ENCODE peak calls at places on chromosomes 6 and 20, in seven cellular contexts. C is body of pancreas; M is mammary epithelial cell; U is Panc1; P is tibial artery; Y is adipocyte; G is naive thymus-derived CD4-positive, alpha-beta T cell. D is an unnamed sample. For H3K36me3, the result is how much of the 10 kb centered on the place peaks cover.

GRCh38 chr20:46558511-46558959 is 8.1 kb upstream of the OCSTAMP start:
- DNase-seq in Y (peak), M (peak), U (peak), C (no peak), G (no peak), P (no peak), D (peak)

GRCh38 chr20:62719250-62719945 is 10.8 kb downstream of the NTSR1 start:
- DNase-seq in U (no peak), C (no peak), Y (no peak), M (no peak), G (no peak), P (no peak), D (no peak)

GRCh38 chr6:51112731-51113130 is 294.1 kb downstream of the TFAP2B start:
- DNase-seq in Y (no peak), U (no peak), P (no peak), G (no peak), C (no peak), M (no peak), D (no peak)

GRCh38 chr20:8778387-8778786 is 290.5 kb upstream of the PLCB4 start:
- DNase-seq in M (no peak), P (no peak), U (no peak), G (no peak), Y (no peak), C (no peak), D (no peak)

GRCh38 chr6:158290659-158291058 is 21.6 kb upstream of the TULP4 start:
- DNase-seq in C (no peak), Y (no peak), U (no peak), P (no peak), G (no peak), M (no peak), D (no peak)

GRCh38 chr6:96631248-96631647 is 68.3 kb downstream of the FHL5 start:
- DNase-seq in Y (no peak), C (no peak), G (no peak), M (peak), U (no peak), P (no peak), D (no peak)

GRCh38 chr6:124200661-124201060 is 397.0 kb downstream of the NKAIN2 start:
- DNase-seq in C (no peak), U (no peak), Y (no peak), G (no peak), P (no peak), M (no peak), D (no peak)

GRCh38 chr6:167404385-167405049 is 79.6 kb downstream of the TTLL2 start:
- DNase-seq in G (no peak), P (no peak), M (no peak), C (no peak), U (no peak), Y (no peak), D (no peak)

GRCh38 chr20:62850333-62850974 is 11.2 kb downstream of the TCFL5 start:
- DNase-seq in M (no peak), C (no peak), G (no peak), U (no peak), Y (no peak), P (no peak), D (no peak)

GRCh38 chr20:53202781-53203180 is 230.6 kb downstream of the TSHZ2 start:
- DNase-seq in C (no peak), Y (no peak), U (no peak), M (peak), G (no peak), P (no peak), D (no peak)

GRCh38 chr6:7970616-7971015 is 60.0 kb upstream of the TXNDC5 start:
- DNase-seq in U (no peak), Y (no peak), P (no peak), C (no peak), G (no peak), M (no peak), D (no peak)

GRCh38 chr6:104187616-104188015 is 672.1 kb downstream of the HACE1 start:
- DNase-seq in M (no peak), U (no peak), Y (no peak), C (no peak), G (no peak), P (no peak), D (no peak)

GRCh38 chr20:53786445-53787267 is 193.0 kb upstream of the ZNF217 start:
- DNase-seq in Y (no peak), C (no peak), P (no peak), U (no peak), G (no peak), M (no peak), D (no peak)

GRCh38 chr20:34312024-34312460 is 8.9 kb upstream of the AHCY start:
- DNase-seq in U (no peak), P (no peak), M (no peak), G (no peak), Y (no peak), C (no peak), D (no peak)

GRCh38 chr6:137705166-137706064 is 161.6 kb upstream of the TNFAIP3 start:
- DNase-seq in P (peak), C (peak), Y (peak), U (peak), G (peak), M (peak), D (peak)

GRCh38 chr20:45742596-45742995 is 20.4 kb downstream of the SPINT4 start:
- DNase-seq in M (no peak), U (no peak), C (no peak), Y (no peak), P (no peak), G (no peak), D (no peak)

GRCh38 chr20:57509665-57510237 is 15.2 kb downstream of the CTCFL start:
- DNase-seq in P (no peak), Y (peak), C (no peak), G (no peak), M (peak), U (no peak), D (no peak)

GRCh38 chr6:22952076-22952475 is 382.7 kb downstream of the HDGFL1 start:
- DNase-seq in C (no peak), U (no peak), Y (peak), M (no peak), G (no peak), P (no peak), D (no peak)

GRCh38 chr20:58567437-58567836 is 52.2 kb upstream of the APCDD1L start:
- DNase-seq in C (no peak), U (no peak), G (no peak), M (no peak), P (no peak), Y (no peak), D (no peak)

GRCh38 chr6:7311920-7312615 is 931 bp downstream of the SSR1 start:
- DNase-seq in Y (peak), C (no peak), P (no peak), G (no peak), U (no peak), M (peak), D (no peak)

GRCh38 chr20:48656120-48656519 is 171.7 kb downstream of the PREX1 start:
- DNase-seq in P (no peak), G (no peak), Y (no peak), C (no peak), M (no peak), U (no peak), D (no peak)
- H3K36me3 ChIP-seq in P (half or more), G (under half), Y (under half), C (under half), M (under half), U (under half), D (under half)

GRCh38 chr6:152981219-152981618 is 1.6 kb downstream of the FBXO5 start:
- DNase-seq in U (no peak), P (no peak), C (no peak), M (no peak), G (no peak), Y (no peak), D (no peak)
- H3K36me3 ChIP-seq in U (under half), P (under half), C (under half), M (under half), G (under half), Y (under half), D (under half)

DNA sequence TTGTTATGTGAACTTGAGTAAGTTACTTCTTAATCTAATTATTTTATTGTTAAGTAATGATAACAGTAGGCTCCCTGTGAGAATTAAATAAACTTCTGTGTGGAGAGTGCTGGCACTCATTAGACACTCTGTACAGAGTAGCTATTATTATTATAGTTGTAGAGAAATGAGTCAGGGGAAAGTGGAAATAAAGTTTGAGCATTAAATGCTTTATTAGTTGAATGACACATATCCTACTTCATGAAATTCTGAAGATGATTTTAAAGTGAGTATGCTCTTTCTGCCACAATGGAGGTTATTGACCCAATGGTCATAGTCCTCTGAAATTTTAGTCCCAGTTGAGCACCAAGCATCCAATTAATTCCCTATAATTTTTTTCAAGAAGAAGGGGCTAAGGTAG is 5.9 kb downstream of the ECI2 start:
- DNase-seq in G (no peak), P (no peak), M (no peak), U (no peak), Y (no peak), C (no peak), D (no peak)
- H3K36me3 ChIP-seq in G (half or more), P (half or more), M (under half), U (under half), Y (half or more), C (under half), D (half or more)

DNA sequence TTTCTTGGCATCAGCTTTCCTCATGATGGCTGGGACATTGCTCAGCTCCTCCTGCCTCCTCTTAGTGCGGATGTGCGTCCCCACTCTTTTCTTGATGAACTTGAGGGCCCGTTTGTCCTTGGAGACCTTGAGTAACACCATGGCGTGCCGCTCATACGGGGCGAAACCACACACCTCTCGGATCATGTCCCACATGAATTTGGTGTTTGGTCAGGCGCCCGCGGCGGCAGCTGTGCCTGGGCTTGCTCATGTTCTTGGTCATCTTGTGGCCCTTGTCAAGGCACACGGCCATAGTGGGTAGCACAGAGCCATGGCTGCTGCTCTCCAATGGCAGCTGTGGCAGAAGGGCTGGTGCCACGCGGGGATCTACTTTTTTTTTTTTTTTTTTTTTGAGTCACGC is 2.6 kb downstream of the ERGIC3 start:
- DNase-seq in C (no peak), U (no peak), P (no peak), Y (no peak), G (no peak), M (no peak), D (no peak)
- H3K36me3 ChIP-seq in C (under half), U (under half), P (under half), Y (under half), G (under half), M (under half), D (under half)

GRCh38 chr20:32789896-32790750 is 27.9 kb downstream of the DNMT3B start:
- DNase-seq in U (peak), P (peak), C (peak), G (peak), M (peak), Y (peak), D (peak)
- H3K36me3 ChIP-seq in U (under half), P (under half), C (under half), G (under half), M (under half), Y (under half), D (under half)

GRCh38 chr6:52543729-52544324 is 33.0 kb downstream of the TRAM2 start:
- DNase-seq in P (no peak), M (no peak), Y (peak), G (no peak), C (no peak), U (peak), D (no peak)

GRCh38 chr6:52545050-52545843 is 31.6 kb downstream of the TRAM2 start:
- DNase-seq in Y (no peak), G (no peak), P (no peak), C (no peak), U (no peak), M (no peak), D (no peak)

GRCh38 chr6:52545844-52546119 is 31.1 kb downstream of the TRAM2 start:
- DNase-seq in P (no peak), Y (no peak), G (no peak), M (peak), U (no peak), C (no peak), D (no peak)

GRCh38 chr6:52543262-52543661 is 33.6 kb downstream of the TRAM2 start:
- DNase-seq in P (no peak), M (no peak), U (no peak), G (no peak), Y (no peak), C (no peak), D (no peak)

GRCh38 chr6:52544325-52545022 is 32.4 kb downstream of the TRAM2 start:
- DNase-seq in P (no peak), C (no peak), M (no peak), U (peak), Y (no peak), G (no peak), D (no peak)
- H3K36me3 ChIP-seq in P (under half), C (under half), M (under half), U (under half), Y (under half), G (under half), D (under half)

GRCh38 chr20:19779634-19780033 is 21.6 kb downstream of the RIN2 start:
- DNase-seq in Y (no peak), P (no peak), U (no peak), M (peak), C (no peak), G (no peak), D (no peak)

GRCh38 chr20:19777311-19777710 is 19.3 kb downstream of the RIN2 start:
- DNase-seq in Y (no peak), G (no peak), M (no peak), P (no peak), U (no peak), C (no peak), D (no peak)

GRCh38 chr20:19780261-19780660 is 22.2 kb downstream of the RIN2 start:
- DNase-seq in P (no peak), G (no peak), U (no peak), M (no peak), C (no peak), Y (no peak), D (no peak)

GRCh38 chr20:19778404-19778803 is 20.3 kb downstream of the RIN2 start:
- DNase-seq in U (no peak), C (no peak), G (no peak), Y (no peak), M (no peak), P (no peak), D (no peak)

GRCh38 chr20:19777981-19778380 is 19.9 kb downstream of the RIN2 start:
- DNase-seq in Y (peak), P (no peak), U (no peak), G (no peak), C (no peak), M (no peak), D (no peak)
- H3K36me3 ChIP-seq in Y (under half), P (under half), U (under half), G (under half), C (under half), M (under half), D (under half)

GRCh38 chr20:32441638-32442037 is 83.5 kb downstream of the ASXL1 start:
- DNase-seq in U (no peak), P (no peak), G (no peak), M (no peak), C (no peak), Y (no peak), D (no peak)
- H3K36me3 ChIP-seq in U (under half), P (half or more), G (half or more), M (under half), C (under half), Y (under half), D (under half)

DNA sequence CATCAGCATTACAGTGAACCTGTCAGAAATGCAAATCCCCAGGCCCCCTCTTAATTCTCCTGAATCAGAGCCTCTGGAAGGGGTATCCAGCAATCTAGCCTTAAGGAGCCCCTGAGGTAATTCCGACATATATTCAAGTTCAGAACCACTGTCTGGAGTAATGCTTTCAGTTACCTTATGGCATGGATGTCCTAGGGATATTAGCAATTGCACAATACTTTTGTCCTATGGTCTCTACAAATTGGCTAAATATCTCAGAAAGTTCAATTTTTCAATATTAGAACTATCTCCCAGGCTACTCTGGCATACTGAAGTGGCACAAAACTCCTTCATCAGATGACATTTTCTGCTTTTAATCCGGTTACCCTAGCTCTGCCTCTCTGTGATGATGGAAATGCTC is 6.4 kb downstream of the NSFL1C start:
- DNase-seq in P (no peak), G (no peak), U (no peak), Y (no peak), C (no peak), M (no peak), D (no peak)
- H3K36me3 ChIP-seq in P (half or more), G (half or more), U (under half), Y (half or more), C (under half), M (under half), D (under half)